ENCODE peak calls at places on chromosomes 16 and 17, in six cellular contexts. G, W, C, M, Z and T are unnamed samples.

GRCh38 chr17:51118330-51119195 is 2.1 kb downstream of the SPAG9 start:
- DNase-seq in G (no peak), W (peak; percentile 77), Z (no peak), M (peak; percentile 82), C (peak; percentile 35), T (no peak)

GRCh38 chr16:30054959-30055553 is 10.5 kb upstream of the ALDOA start:
- DNase-seq in W (peak; percentile 62), Z (no peak), C (no peak), M (no peak), G (peak; percentile 48), T (peak; percentile 76)

GRCh38 chr16:11084484-11085024 is 140.2 kb downstream of the CLEC16A start:
- DNase-seq in Z (no peak), W (peak; percentile 23), G (no peak), M (no peak), C (no peak), T (no peak)

GRCh38 chr17:57732062-57732461 is 13.0 kb downstream of the CCDC182 start:
- DNase-seq in C (no peak), M (no peak), W (peak; percentile 33), Z (no peak), G (no peak), T (no peak)

GRCh38 chr17:20116683-20117309 is 107.6 kb downstream of the SPECC1 start:
- DNase-seq in C (no peak), M (no peak), Z (peak; percentile 61), G (peak; percentile 55), W (peak; percentile 49), T (peak; percentile 64)

GRCh38 chr17:76681222-76682137 is 29.3 kb downstream of the MXRA7 start:
- DNase-seq in Z (peak; percentile 86), W (peak; percentile 58), G (peak; percentile 72), M (peak; percentile 74), C (peak; percentile 82), T (peak; percentile 86)

GRCh38 chr16:56817056-56817455 is 48.0 kb upstream of the SLC12A3 start:
- DNase-seq in C (no peak), G (no peak), Z (no peak), M (no peak), W (no peak), T (no peak)

GRCh38 chr16:62829084-62829483 is 792.8 kb upstream of the CDH8 start:
- DNase-seq in G (no peak), M (no peak), W (no peak), Z (no peak), C (no peak), T (no peak)

GRCh38 chr17:41529491-41529915 is 1.4 kb upstream of the KRT19 start:
- DNase-seq in Z (no peak), C (peak; percentile 14), M (no peak), G (no peak), W (no peak), T (no peak)

GRCh38 chr16:87697792-87698191 is 68.0 kb downstream of the KLHDC4 start:
- DNase-seq in W (no peak), C (no peak), G (no peak), Z (no peak), M (no peak), T (no peak)

GRCh38 chr17:15392326-15392739 is 50.9 kb upstream of the TEKT3 start:
- DNase-seq in M (no peak), G (no peak), C (peak; percentile 44), Z (no peak), W (no peak), T (no peak)

DNA sequence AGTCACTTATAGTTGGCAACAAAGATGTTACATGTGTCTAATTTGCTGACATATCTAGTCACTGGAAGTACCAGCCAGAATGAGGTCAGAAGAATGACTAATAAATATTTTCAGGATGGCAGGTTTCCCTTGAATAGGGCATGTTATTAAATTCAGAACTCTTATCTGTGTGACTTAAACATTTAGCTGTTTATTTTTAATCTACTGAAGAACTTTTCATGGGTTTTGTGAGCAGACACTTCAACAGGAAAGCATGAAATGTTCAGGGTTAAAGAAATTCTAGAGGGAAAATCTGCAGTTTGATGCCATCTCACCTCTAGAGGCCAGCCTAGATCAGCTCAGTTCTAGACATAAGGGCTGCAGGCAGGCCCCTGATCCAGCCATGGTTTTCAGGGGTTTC is 13.2 kb downstream of the JPT2 start:
- DNase-seq in C (no peak), W (no peak), Z (no peak), G (no peak), M (no peak), T (no peak)
- TF ChIP-seq CTCF in C (no peak), W (no peak), Z (no peak), G (no peak), M (no peak), T (no peak)

GRCh38 chr17:80774643-80775281 is 216.9 kb upstream of the CHMP6 start:
- DNase-seq in M (no peak), W (no peak), G (no peak), C (no peak), Z (no peak), T (no peak)

GRCh38 chr17:80772906-80773242 is 218.8 kb upstream of the CHMP6 start:
- DNase-seq in C (no peak), W (no peak), Z (no peak), G (no peak), M (no peak), T (no peak)

GRCh38 chr17:80771612-80772005 is 220.0 kb upstream of the CHMP6 start:
- DNase-seq in C (no peak), G (no peak), M (no peak), Z (no peak), W (no peak), T (no peak)

GRCh38 chr17:80774146-80774545 is 217.5 kb upstream of the CHMP6 start:
- DNase-seq in M (peak; percentile 80), C (no peak), G (no peak), Z (no peak), W (no peak), T (no peak)

DNA sequence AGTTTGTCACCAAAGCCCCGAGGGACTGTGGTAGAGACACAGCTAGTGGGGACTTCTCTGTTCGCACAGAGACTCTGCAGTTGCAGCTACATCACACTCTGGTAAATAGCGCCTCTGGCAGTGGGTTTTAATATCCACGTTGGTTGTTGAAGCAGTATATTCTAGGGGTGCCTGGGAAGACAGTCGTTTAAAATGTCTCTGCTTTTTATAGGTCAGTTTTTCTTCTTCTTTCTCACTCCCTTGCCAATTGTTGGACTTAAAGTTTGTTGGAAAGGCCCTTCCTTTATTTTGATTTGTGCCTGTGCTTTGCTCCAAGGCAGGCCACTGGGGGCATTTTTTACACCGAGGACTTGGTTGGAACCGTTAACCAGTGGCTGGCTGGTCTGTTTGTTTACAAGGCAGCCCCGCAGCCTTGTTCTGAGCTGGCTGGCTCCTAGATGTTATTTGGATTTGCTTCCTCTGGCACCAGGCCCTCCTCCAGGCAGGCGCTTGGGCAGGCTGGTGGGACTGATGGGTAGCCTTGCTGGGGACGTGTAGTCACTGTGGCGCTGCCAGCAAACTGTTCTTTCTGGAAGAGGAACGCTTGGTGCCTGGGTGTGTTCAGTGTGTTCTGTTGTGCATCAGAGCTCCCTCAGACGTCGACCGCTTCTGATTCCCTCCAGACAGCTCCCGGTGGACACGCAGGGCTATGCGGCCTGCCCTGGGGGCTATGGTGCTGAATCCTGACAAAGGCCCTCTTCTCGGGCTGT is 218.2 kb upstream of the CHMP6 start:
- DNase-seq in W (no peak), G (no peak), M (peak; percentile 94), Z (no peak), C (peak; percentile 67), T (no peak)
- TF ChIP-seq CTCF in W (no peak), G (no peak), M (no peak), Z (no peak), C (no peak), T (no peak)

GRCh38 chr16:70610273-70611223 is 35.8 kb upstream of the IL34 start:
- DNase-seq in M (peak; percentile 78), G (no peak), Z (no peak), W (no peak), C (peak; percentile 60), T (no peak)
- TF ChIP-seq CTCF in M (no peak), G (no peak), Z (no peak), W (no peak), C (no peak), T (no peak)

GRCh38 chr16:20743591-20743990 is 2.0 kb upstream of the THUMPD1 start:
- DNase-seq in C (no peak), W (no peak), M (no peak), Z (no peak), G (no peak), T (no peak)

GRCh38 chr16:20740007-20740883 is 1.4 kb downstream of the THUMPD1 start:
- DNase-seq in C (no peak), Z (no peak), W (peak; percentile 19), M (no peak), G (peak; percentile 20), T (peak; percentile 9)

GRCh38 chr16:20740901-20741491 is 622 bp downstream of the THUMPD1 start:
- DNase-seq in M (peak; percentile 95), G (peak; percentile 91), C (peak; percentile 90), Z (peak; percentile 74), W (peak; percentile 80), T (peak; percentile 81)

GRCh38 chr16:20744922-20745440 is 3.4 kb upstream of the THUMPD1 start:
- DNase-seq in M (no peak), C (peak; percentile 30), Z (no peak), G (no peak), W (no peak), T (no peak)

GRCh38 chr16:20741555-20742285 is at the start of gene THUMPD1:
- DNase-seq in M (peak; percentile 98), G (peak; percentile 99), C (peak; percentile 97), W (peak; percentile 95), Z (peak; percentile 91), T (peak; percentile 92)
- TF ChIP-seq CTCF in M (no peak), G (peak; percentile 23), C (no peak), W (peak; percentile 57), Z (no peak), T (no peak)

GRCh38 chr16:67977469-67978227 is 2.7 kb downstream of the DPEP3 start:
- DNase-seq in G (no peak), C (no peak), W (no peak), M (no peak), Z (no peak), T (no peak)

GRCh38 chr16:67979955-67980678 is at the start of gene DPEP3:
- DNase-seq in Z (no peak), C (no peak), G (no peak), M (no peak), W (no peak), T (no peak)

GRCh38 chr16:67976205-67976604 is 4.1 kb downstream of the DPEP3 start:
- DNase-seq in G (no peak), Z (no peak), C (no peak), W (no peak), M (no peak), T (no peak)

GRCh38 chr16:67975321-67976105 is 4.8 kb downstream of the DPEP3 start:
- DNase-seq in M (no peak), Z (no peak), C (no peak), W (no peak), G (no peak), T (no peak)

GRCh38 chr16:67977005-67977404 is 3.3 kb downstream of the DPEP3 start:
- DNase-seq in M (no peak), W (no peak), C (no peak), Z (no peak), G (no peak), T (no peak)
- TF ChIP-seq CTCF in M (no peak), W (no peak), C (no peak), Z (no peak), G (no peak), T (no peak)